ENCODE peak calls at places on chromosomes 6 and 20, in ten cellular contexts. U, F, H, N, X, G, A, V, D and B are unnamed samples. For H3K27me3, the result is how much of the 10 kb centered on the place peaks cover.

GRCh38 chr20:60974022-60974421 is 278.0 kb upstream of the CDH4 start:
- DNase-seq in H (no peak), A (no peak), N (no peak), D (no peak), G (no peak), V (no peak), X (no peak), U (no peak), F (no peak), B (no peak)

GRCh38 chr6:168038576-168039140 is 40.4 kb downstream of the FRMD1 start:
- DNase-seq in F (no peak), V (no peak), A (no peak), N (no peak), G (no peak), U (no peak), H (no peak), D (no peak), X (no peak), B (no peak)

GRCh38 chr6:21712213-21712612 is 118.7 kb downstream of the SOX4 start:
- DNase-seq in A (no peak), N (no peak), G (no peak), V (no peak), F (no peak), H (no peak), X (no peak), D (no peak), U (no peak), B (no peak)

GRCh38 chr20:45230631-45231030 is 9.5 kb downstream of the SEMG2 start:
- DNase-seq in F (no peak), X (no peak), A (no peak), D (no peak), H (no peak), U (no peak), G (no peak), N (no peak), V (no peak), B (no peak)

GRCh38 chr20:46681032-46681854 is 8.0 kb downstream of the TP53RK start:
- DNase-seq in H (no peak), N (no peak), X (peak), F (peak), U (no peak), G (peak), V (no peak), A (peak), D (peak), B (no peak)

GRCh38 chr6:20660534-20660933 is 126.3 kb downstream of the CDKAL1 start:
- DNase-seq in A (peak), G (no peak), F (no peak), V (no peak), H (no peak), X (no peak), D (no peak), U (peak), N (no peak), B (no peak)

GRCh38 chr20:8860011-8860495 is 208.8 kb upstream of the PLCB4 start:
- DNase-seq in N (no peak), X (no peak), U (peak), F (no peak), A (peak), H (no peak), G (no peak), D (no peak), V (no peak), B (no peak)

GRCh38 chr6:18216411-18216810 is 47.9 kb downstream of the DEK start:
- DNase-seq in G (no peak), U (peak), X (no peak), N (no peak), V (no peak), D (no peak), F (no peak), A (peak), H (no peak), B (no peak)

GRCh38 chr6:48826884-48827701 is 636.0 kb downstream of the MMUT start:
- DNase-seq in F (no peak), V (no peak), D (no peak), U (peak), G (no peak), A (peak), X (no peak), N (no peak), H (no peak), B (peak)

GRCh38 chr20:50645253-50646068 is 45.9 kb downstream of the RIPOR3 start:
- DNase-seq in U (peak), V (peak), A (peak), X (peak), D (peak), G (peak), F (peak), H (peak), N (peak), B (no peak)

GRCh38 chr20:33669224-33669623 is 2.5 kb downstream of the ACTL10 start:
- DNase-seq in X (no peak), U (no peak), V (no peak), H (no peak), N (no peak), F (no peak), D (no peak), G (no peak), A (no peak), B (no peak)

GRCh38 chr20:57002066-57002570 is 264.3 kb downstream of the BMP7 start:
- DNase-seq in G (no peak), U (no peak), D (no peak), H (no peak), V (no peak), F (no peak), A (no peak), X (no peak), N (no peak), B (no peak)

GRCh38 chr6:42175860-42176259 is 2.7 kb downstream of the GUCA1A start:
- DNase-seq in G (no peak), N (no peak), V (no peak), A (no peak), H (no peak), U (no peak), D (peak), F (no peak), X (no peak), B (no peak)

GRCh38 chr6:105363100-105363754 is 39.7 kb downstream of the PREP start:
- DNase-seq in N (no peak), H (no peak), F (no peak), G (no peak), A (peak), V (peak), U (no peak), X (no peak), D (peak), B (no peak)

GRCh38 chr20:8601542-8601912 is 467.4 kb upstream of the PLCB4 start:
- DNase-seq in F (no peak), A (no peak), X (no peak), N (no peak), G (no peak), H (no peak), V (no peak), U (no peak), D (no peak), B (no peak)

GRCh38 chr20:44465001-44465560 is 10.6 kb upstream of the TTPAL start:
- DNase-seq in D (no peak), N (no peak), F (no peak), X (no peak), V (no peak), U (no peak), H (no peak), A (peak), G (no peak), B (no peak)

GRCh38 chr6:85452441-85452881 is 2.6 kb downstream of the NT5E start:
- DNase-seq in N (no peak), D (no peak), V (no peak), H (no peak), F (no peak), U (no peak), G (no peak), X (no peak), A (no peak), B (no peak)

GRCh38 chr6:15642276-15642675 is 20.6 kb downstream of the DTNBP1 start:
- DNase-seq in U (no peak), D (no peak), A (no peak), X (no peak), F (no peak), N (no peak), G (no peak), V (no peak), H (no peak), B (no peak)

GRCh38 chr20:50293244-50294139 is 102.9 kb downstream of the CEBPB start:
- DNase-seq in A (no peak), N (peak), U (no peak), G (no peak), F (no peak), X (no peak), V (no peak), H (no peak), D (no peak), B (no peak)

GRCh38 chr6:113686049-113686448 is 171.1 kb upstream of the MARCKS start:
- DNase-seq in F (no peak), V (no peak), D (no peak), U (no peak), H (no peak), G (no peak), A (no peak), X (no peak), N (no peak), B (no peak)

GRCh38 chr20:5065489-5066383 is 54.0 kb downstream of the PCNA start:
- DNase-seq in H (peak), A (peak), X (no peak), N (peak), V (peak), D (no peak), U (peak), F (peak), G (peak), B (peak)

GRCh38 chr6:33589723-33590530 is 9.9 kb upstream of the BAK1 start:
- DNase-seq in H (peak), A (peak), U (peak), G (peak), V (peak), N (peak), F (peak), X (peak), D (peak), B (no peak)

GRCh38 chr6:97218912-97219311 is 64.1 kb downstream of the MMS22L start:
- DNase-seq in V (no peak), D (no peak), X (no peak), H (no peak), N (no peak), F (no peak), G (no peak), A (no peak), U (no peak), B (no peak)

GRCh38 chr20:40913224-40913821 is 115.3 kb upstream of the TOP1 start:
- DNase-seq in X (no peak), U (no peak), H (no peak), A (no peak), D (no peak), F (no peak), G (no peak), V (no peak), N (no peak), B (no peak)

GRCh38 chr6:33419580-33420492 is at the start of gene SYNGAP1:
- DNase-seq in V (no peak), F (peak), U (no peak), G (no peak), A (no peak), N (peak), H (no peak), D (peak), X (peak), B (no peak)

GRCh38 chr6:44176935-44177509 is 18.4 kb downstream of the CAPN11 start:
- DNase-seq in N (no peak), U (no peak), F (no peak), H (no peak), X (no peak), D (no peak), G (no peak), V (no peak), A (no peak), B (no peak)

GRCh38 chr20:17807670-17808069 is 107.9 kb downstream of the BANF2 start:
- DNase-seq in D (no peak), N (no peak), H (no peak), F (no peak), G (no peak), X (no peak), V (no peak), U (no peak), A (no peak), B (no peak)

GRCh38 chr6:150697515-150697914 is 97.8 kb downstream of the PLEKHG1 start:
- DNase-seq in X (no peak), F (no peak), V (peak), U (no peak), A (no peak), G (no peak), N (peak), H (no peak), D (peak), B (no peak)

GRCh38 chr6:150766201-150766997 is 99.1 kb upstream of the MTHFD1L start:
- DNase-seq in N (peak), A (no peak), U (no peak), V (no peak), X (no peak), H (no peak), F (no peak), D (peak), G (no peak), B (no peak)

GRCh38 chr6:11358904-11359840 is 126.7 kb upstream of the NEDD9 start:
- DNase-seq in D (no peak), U (no peak), F (no peak), N (no peak), X (peak), V (no peak), A (no peak), G (no peak), H (no peak), B (no peak)

GRCh38 chr6:135439549-135439948 is 58.0 kb downstream of the AHI1 start:
- DNase-seq in A (no peak), U (no peak), X (no peak), D (no peak), G (no peak), F (no peak), V (no peak), H (no peak), N (no peak), B (no peak)

GRCh38 chr6:135434095-135434494 is 63.4 kb downstream of the AHI1 start:
- DNase-seq in G (no peak), X (no peak), F (no peak), A (no peak), V (no peak), D (no peak), H (no peak), N (no peak), U (no peak), B (no peak)

GRCh38 chr6:135440087-135440792 is 57.3 kb downstream of the AHI1 start:
- DNase-seq in F (no peak), N (no peak), A (no peak), U (no peak), V (no peak), G (no peak), D (no peak), H (no peak), X (no peak), B (no peak)

DNA sequence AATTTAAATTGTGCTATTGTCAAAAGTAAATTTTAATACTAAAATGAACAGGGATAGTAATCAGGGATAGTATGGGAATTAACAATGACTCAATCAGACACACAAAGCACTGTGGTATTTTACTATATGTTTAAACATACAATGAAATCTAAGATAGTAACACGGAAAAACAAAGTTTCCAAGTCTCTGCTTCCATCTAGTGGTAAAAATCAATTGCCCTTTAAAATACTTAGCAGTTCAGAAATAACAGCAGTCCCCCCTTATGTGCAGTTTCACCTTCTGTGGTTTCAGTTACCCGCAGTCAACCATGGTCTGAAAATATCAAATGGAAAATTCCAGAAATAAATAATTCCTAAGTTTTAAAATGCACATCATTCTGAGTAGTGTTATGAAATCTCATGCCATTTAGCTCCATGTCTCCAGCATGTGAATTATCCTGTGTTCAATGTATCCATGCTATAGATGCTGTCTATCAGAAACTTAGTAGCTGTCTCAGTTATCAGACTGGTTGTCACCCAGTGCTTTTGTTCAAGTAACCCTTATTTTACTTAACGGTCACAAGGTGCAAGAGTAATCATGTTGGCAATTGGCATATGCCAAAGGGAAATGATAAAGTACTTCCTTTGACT is 58.5 kb downstream of the AHI1 start:
- DNase-seq in G (no peak), D (peak), X (no peak), N (no peak), U (peak), F (no peak), A (peak), H (no peak), V (no peak), B (no peak)
- TF ChIP-seq CTCF in G (no peak), D (peak), X (no peak), N (peak), U (peak), F (no peak), A (peak), H (peak), V (no peak), B (no peak)

GRCh38 chr6:27294409-27294808 is 17.7 kb downstream of the POM121L2 start:
- DNase-seq in X (no peak), D (peak), U (no peak), G (no peak), F (no peak), N (no peak), V (no peak), H (no peak), A (peak), B (no peak)

GRCh38 chr6:27295301-27296079 is 16.6 kb downstream of the POM121L2 start:
- DNase-seq in D (peak), F (no peak), N (no peak), V (no peak), X (no peak), A (peak), H (no peak), U (peak), G (no peak), B (no peak)

GRCh38 chr6:27297484-27297856 is 14.6 kb downstream of the POM121L2 start:
- DNase-seq in F (no peak), U (no peak), H (no peak), V (no peak), X (no peak), N (no peak), G (no peak), D (no peak), A (no peak), B (no peak)

GRCh38 chr6:27297857-27298730 is 14.0 kb downstream of the POM121L2 start:
- DNase-seq in U (no peak), H (no peak), V (no peak), A (peak), G (no peak), F (no peak), D (peak), N (no peak), X (no peak), B (no peak)

DNA sequence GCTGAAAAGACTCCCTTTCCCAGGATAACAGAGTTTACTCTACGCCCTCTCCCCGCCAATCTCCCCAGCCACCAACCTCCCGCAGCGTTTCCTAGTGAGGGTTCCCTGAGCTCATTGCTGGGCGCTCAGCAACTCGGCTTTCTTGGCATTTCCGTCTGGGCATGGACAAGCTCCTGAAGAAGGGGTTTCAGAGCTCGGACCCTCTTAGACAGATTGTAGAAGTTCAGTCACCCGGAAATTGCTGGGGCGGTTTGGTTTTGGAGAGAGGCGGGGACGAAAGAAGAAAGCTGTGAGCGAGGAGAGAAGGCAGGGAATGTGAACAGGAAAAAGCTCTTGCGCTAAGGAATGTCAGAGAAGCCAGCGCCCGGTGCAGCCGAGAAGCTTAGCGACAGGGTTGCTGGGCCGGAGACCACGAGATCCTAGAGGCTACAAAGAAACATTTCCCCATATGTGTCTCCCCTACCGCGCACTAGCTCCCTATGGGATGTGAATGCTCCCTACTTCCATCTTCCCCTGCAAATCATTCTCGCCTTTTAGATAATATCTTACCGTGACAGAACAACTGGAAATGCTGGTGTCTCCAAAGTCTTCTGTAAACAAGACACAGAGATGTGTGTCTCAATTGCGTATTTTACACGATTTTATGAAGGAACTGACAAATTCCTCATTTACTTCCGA is 15.8 kb downstream of the POM121L2 start:
- DNase-seq in A (peak), D (peak), V (no peak), X (no peak), G (no peak), H (no peak), F (no peak), U (no peak), N (no peak), B (no peak)
- H3K27me3 ChIP-seq in A (under half), D (half or more), V (half or more), X (half or more), G (under half), H (half or more), F (half or more), U (under half), N (under half), B (under half)

GRCh38 chr20:63323298-63323820 is 30.4 kb downstream of the COL20A1 start:
- DNase-seq in N (no peak), U (no peak), F (peak), D (no peak), A (no peak), V (no peak), X (no peak), H (peak), G (no peak), B (no peak)
- TF ChIP-seq CTCF in N (no peak), U (no peak), F (no peak), D (peak), A (no peak), V (no peak), X (no peak), H (no peak), G (no peak), B (no peak)

DNA sequence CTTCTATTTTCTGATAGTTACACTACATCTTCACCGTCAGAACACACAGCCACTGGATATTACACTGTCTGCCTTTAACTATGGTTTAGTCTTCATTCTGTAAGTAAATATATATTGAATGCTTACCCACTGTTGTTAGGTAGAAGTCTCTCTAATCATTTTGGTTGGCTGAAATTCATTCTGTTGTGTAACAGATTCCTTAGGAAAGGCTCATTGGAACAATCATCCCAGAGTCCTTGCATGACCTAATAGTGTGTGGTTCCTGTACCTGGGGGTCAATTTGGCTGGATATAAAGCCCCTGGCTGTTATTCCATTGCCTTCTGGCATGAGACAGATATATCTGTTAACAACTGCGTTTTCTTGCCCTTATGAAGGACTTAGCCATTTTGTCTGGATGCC is 9.9 kb downstream of the BLOC1S5 start:
- DNase-seq in F (no peak), H (no peak), D (no peak), A (no peak), V (no peak), X (no peak), G (no peak), N (no peak), U (no peak), B (no peak)
- H3K27me3 ChIP-seq in F (under half), H (under half), D (under half), A (under half), V (under half), X (under half), G (under half), N (under half), U (under half), B (under half)

DNA sequence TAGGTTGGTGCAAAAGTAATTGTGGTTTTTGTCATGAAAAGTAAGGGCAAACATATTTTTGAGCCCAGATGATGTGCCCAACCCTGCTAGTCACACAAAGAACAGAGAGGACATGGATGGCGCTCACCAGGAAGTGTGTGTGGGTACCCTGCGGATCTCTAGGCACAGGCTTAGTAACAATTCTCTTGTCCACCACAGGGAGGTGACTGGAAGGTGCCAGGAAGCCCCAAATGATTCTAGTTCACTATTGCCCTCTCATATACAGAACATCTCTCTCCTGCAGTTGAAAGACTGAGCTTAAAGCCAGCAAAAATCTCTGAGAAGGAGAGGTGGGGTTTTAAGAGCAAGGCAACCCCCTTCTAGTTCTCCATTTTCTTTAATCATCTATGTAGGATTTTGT is 272.1 kb upstream of the TAB2 start:
- DNase-seq in N (no peak), H (no peak), V (no peak), G (no peak), A (no peak), U (no peak), F (no peak), D (peak), X (no peak), B (no peak)
- TF ChIP-seq CTCF in N (no peak), H (no peak), V (no peak), G (no peak), A (peak), U (peak), F (no peak), D (peak), X (no peak), B (no peak)

GRCh38 chr20:2751347-2751867 is 49.0 kb downstream of the CPXM1 start:
- DNase-seq in G (no peak), V (no peak), D (no peak), X (no peak), N (no peak), U (no peak), H (no peak), A (no peak), F (no peak), B (no peak)
- H3K27me3 ChIP-seq in G (under half), V (half or more), D (half or more), X (under half), N (under half), U (half or more), H (under half), A (under half), F (under half), B (under half)

GRCh38 chr6:27871919-27872633 is 40.1 kb downstream of the OR2B2 start:
- DNase-seq in H (peak), G (peak), F (peak), D (peak), N (peak), V (peak), U (peak), A (peak), X (peak), B (no peak)
- TF ChIP-seq CTCF in H (peak), G (no peak), F (no peak), D (peak), N (no peak), V (no peak), U (peak), A (peak), X (no peak), B (no peak)